ENCODE peak calls at places on chromosome 20, in four cellular contexts. M, U, F and E are unnamed samples. For H3K9me3, the result is how much of the 10 kb centered on the place peaks cover.

GRCh38 chr20:57346477-57346876 is 4.6 kb upstream of the RAE1 start:
- DNase-seq in M (peak), U (peak), F (peak), E (peak)

GRCh38 chr20:42852691-42853090 is 337.0 kb downstream of the PTPRT start:
- DNase-seq in M (no peak), U (no peak), F (no peak), E (no peak)

GRCh38 chr20:62487125-62487524 is 11.3 kb upstream of the GATA5 start:
- DNase-seq in M (no peak), U (no peak), F (no peak), E (no peak)

GRCh38 chr20:258269-258858 is 840 bp downstream of the DEFB132 start:
- DNase-seq in M (no peak), U (no peak), F (no peak), E (no peak)

GRCh38 chr20:2302369-2302768 is 6.6 kb downstream of the TGM3 start:
- DNase-seq in M (no peak), U (no peak), F (no peak), E (no peak)

GRCh38 chr20:11553603-11554002 is 364.1 kb upstream of the BTBD3 start:
- DNase-seq in M (peak), U (no peak), F (no peak), E (no peak)

GRCh38 chr20:44215125-44215524 is 4.6 kb upstream of the OSER1 start:
- DNase-seq in M (peak), U (peak), F (peak), E (peak)

GRCh38 chr20:53872081-53872541 is 198.3 kb downstream of the BCAS1 start:
- DNase-seq in M (no peak), U (peak), F (no peak), E (no peak)

GRCh38 chr20:41171736-41172295 is 34.5 kb downstream of the PLCG1 start:
- DNase-seq in M (no peak), U (no peak), F (no peak), E (peak)

GRCh38 chr20:25220021-25220730 is 24.7 kb downstream of the ENTPD6 start:
- DNase-seq in M (no peak), U (no peak), F (no peak), E (no peak)

GRCh38 chr20:24994470-24995368 is 2.2 kb upstream of the APMAP start:
- DNase-seq in M (peak), U (peak), F (peak), E (peak)

GRCh38 chr20:51715028-51715872 is 52.9 kb downstream of the ATP9A start:
- DNase-seq in M (no peak), U (no peak), F (no peak), E (no peak)

GRCh38 chr20:32965581-32966373 is 38.5 kb downstream of the SUN5 start:
- DNase-seq in M (no peak), U (peak), F (no peak), E (no peak)

DNA sequence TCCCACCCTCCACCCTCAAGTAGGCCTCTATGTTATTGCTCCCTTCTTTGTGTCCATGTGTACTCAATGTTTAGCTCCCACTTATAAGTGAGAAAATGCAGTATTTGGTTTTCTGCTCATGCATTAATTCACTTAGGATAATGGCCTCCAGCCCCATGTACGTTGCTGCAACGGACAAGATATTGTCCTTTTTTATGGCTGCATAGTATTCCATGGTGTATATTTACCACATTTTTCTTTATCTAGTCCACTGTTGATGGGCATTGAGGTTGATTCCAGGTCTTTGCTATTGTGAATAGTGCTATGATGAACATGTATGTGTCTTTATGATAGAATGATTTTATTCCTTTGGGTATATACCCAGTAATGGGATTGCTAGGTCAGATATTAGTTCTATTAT is 64.1 kb upstream of the NNAT start:
- DNase-seq in M (no peak), U (no peak), F (no peak), E (no peak)
- H3K9me3 ChIP-seq in M (under half), U (under half), F (under half), E (under half)

GRCh38 chr20:22801528-22801927 is 217.2 kb upstream of the FOXA2 start:
- DNase-seq in M (no peak), U (no peak), F (no peak), E (no peak)

GRCh38 chr20:22799687-22800086 is 215.3 kb upstream of the FOXA2 start:
- DNase-seq in M (no peak), U (no peak), F (no peak), E (no peak)

GRCh38 chr20:22802296-22802695 is 217.9 kb upstream of the FOXA2 start:
- DNase-seq in M (no peak), U (no peak), F (no peak), E (no peak)

GRCh38 chr20:22797103-22797502 is 212.7 kb upstream of the FOXA2 start:
- DNase-seq in M (no peak), U (no peak), F (no peak), E (no peak)

GRCh38 chr20:22800161-22800560 is 215.8 kb upstream of the FOXA2 start:
- DNase-seq in M (no peak), U (no peak), F (no peak), E (no peak)
- H3K9me3 ChIP-seq in M (under half), U (under half), F (under half), E (under half)

GRCh38 chr20:9408422-9409300 is 105.7 kb upstream of the LAMP5 start:
- DNase-seq in M (peak), U (no peak), F (no peak), E (no peak)
- H3K9me3 ChIP-seq in M (under half), U (under half), F (under half), E (under half)

GRCh38 chr20:59682603-59683002 is 78.3 kb downstream of the PHACTR3 start:
- DNase-seq in M (no peak), U (no peak), F (no peak), E (no peak)
- H3K9me3 ChIP-seq in M (under half), U (under half), F (under half), E (under half)

GRCh38 chr20:45238139-45238538 is 16.2 kb downstream of the SLPI start:
- DNase-seq in M (no peak), U (no peak), F (no peak), E (no peak)

GRCh38 chr20:45230631-45231030 is 9.5 kb downstream of the SEMG2 start:
- DNase-seq in M (no peak), U (no peak), F (no peak), E (no peak)

DNA sequence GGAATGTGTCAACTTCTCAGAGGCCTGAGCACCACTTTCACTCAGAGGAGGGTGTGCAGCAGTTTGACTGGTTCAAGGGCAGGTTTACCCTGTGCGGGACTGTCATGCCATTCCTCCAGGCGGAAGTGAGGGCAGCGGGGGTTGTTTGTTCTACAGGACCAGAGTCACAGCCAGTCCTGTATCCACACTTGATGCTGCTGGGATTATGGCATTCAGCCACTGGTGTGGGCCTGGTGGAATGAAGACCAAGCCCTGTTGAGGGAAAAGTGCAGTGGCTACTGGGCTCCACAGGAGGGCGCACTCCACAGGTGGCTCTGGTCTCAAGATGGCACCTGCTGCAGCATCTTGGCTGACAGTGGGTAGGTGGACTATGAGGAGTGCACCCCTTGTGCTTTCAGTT is 14.8 kb downstream of the SEMG2 start:
- DNase-seq in M (no peak), U (no peak), F (no peak), E (no peak)
- H3K9me3 ChIP-seq in M (under half), U (under half), F (under half), E (under half)

GRCh38 chr20:29302979-29303644 is 1954.4 kb upstream of the DEFB115 start:
- DNase-seq in M (no peak), U (no peak), F (no peak), E (no peak)

GRCh38 chr20:29298759-29299613 is 1958.5 kb upstream of the DEFB115 start:
- DNase-seq in M (no peak), U (no peak), F (no peak), E (no peak)

GRCh38 chr20:29300579-29301551 is 1956.6 kb upstream of the DEFB115 start:
- DNase-seq in M (no peak), U (no peak), F (no peak), E (no peak)

GRCh38 chr20:29299811-29300578 is 1957.5 kb upstream of the DEFB115 start:
- DNase-seq in M (no peak), U (no peak), F (no peak), E (no peak)

GRCh38 chr20:29301624-29302259 is 1955.7 kb upstream of the DEFB115 start:
- DNase-seq in M (no peak), U (no peak), F (no peak), E (no peak)
- H3K9me3 ChIP-seq in M (under half), U (under half), F (under half), E (under half)

DNA sequence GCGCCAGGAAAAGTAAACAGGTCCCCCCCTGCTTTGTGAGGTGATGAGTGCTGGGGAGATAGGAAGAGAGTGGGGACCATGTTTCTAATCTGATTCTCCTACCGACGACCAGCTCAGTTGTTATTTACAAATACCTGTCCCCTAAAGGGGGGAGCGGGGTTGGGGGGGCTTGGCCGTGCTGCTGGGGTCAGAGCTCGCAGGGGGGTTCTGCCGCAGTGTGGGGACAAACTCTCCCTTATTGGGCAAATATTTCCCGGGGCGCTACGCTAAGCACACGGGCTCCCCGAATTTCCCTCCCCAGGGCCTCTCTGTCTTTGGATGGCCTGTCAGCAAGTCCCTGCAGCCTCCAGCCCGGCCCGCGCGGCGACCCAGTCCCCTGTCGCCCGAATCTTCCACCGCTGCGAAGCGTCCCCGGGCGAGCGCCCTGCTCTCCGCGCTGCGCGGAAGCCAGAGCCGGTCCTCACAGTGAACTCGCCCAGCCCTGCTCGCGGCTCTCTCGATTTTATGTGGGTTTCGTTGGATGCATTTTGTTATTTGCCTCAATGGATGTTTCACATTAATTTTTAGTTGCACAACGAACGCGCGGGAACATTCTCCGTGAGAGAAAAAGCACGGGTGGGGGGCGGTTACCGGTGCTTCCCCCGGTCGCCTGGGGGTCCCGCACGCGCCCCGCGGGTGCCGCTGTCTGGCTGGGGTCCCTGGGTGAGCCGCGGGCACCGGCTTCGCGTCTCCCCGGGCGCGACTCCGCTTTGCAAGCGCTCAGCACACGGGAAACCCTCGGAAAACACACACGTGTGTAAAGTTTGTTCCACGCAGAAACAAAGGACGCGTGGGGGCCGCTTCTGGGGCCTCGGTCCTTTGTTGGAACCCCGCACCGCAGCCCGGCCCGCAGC is 1.5 kb upstream of the STX16 start:
- DNase-seq in M (no peak), U (peak), F (no peak), E (no peak)
- H3K9me3 ChIP-seq in M (under half), U (under half), F (under half), E (under half)